ENCODE peak calls at places on chromosomes 1 and 21, in five cellular contexts. Q, J, U, L and M are unnamed samples.

GRCh38 chr1:168654198-168654910 is 74.7 kb downstream of the DPT start:
- DNase-seq in J (no peak), U (peak; percentile 60), Q (no peak), L (no peak), M (no peak)

GRCh38 chr1:32925360-32926142 is 24.4 kb upstream of the TMEM54 start:
- DNase-seq in U (no peak), J (peak; percentile 46), L (no peak), Q (no peak), M (no peak)

GRCh38 chr1:197093226-197093887 is 26.3 kb upstream of the F13B start:
- DNase-seq in U (peak; percentile 27), L (no peak), J (no peak), Q (no peak), M (no peak)

GRCh38 chr21:46154955-46155513 is 345 bp downstream of the FTCD start:
- DNase-seq in Q (no peak), L (no peak), J (no peak), U (no peak), M (peak; percentile 44)

GRCh38 chr1:248757784-248758195 is 2.2 kb upstream of the LYPD8 start:
- DNase-seq in J (no peak), Q (no peak), U (no peak), L (no peak), M (no peak)

GRCh38 chr1:241647658-241648057 is 4.4 kb upstream of the WDR64 start:
- DNase-seq in U (no peak), L (no peak), J (no peak), Q (no peak), M (no peak)

GRCh38 chr1:201501812-201502510 is 5.0 kb downstream of the CSRP1 start:
- DNase-seq in U (no peak), Q (no peak), L (no peak), J (no peak), M (no peak)

GRCh38 chr1:201946224-201946908 is at the start of gene LMOD1:
- DNase-seq in L (peak; percentile 69), J (peak; percentile 95), Q (peak; percentile 86), U (no peak), M (no peak)

GRCh38 chr1:85166343-85166742 is 34.5 kb downstream of the SYDE2 start:
- DNase-seq in L (no peak), Q (no peak), J (no peak), U (no peak), M (no peak)

GRCh38 chr1:116571215-116571919 is 541 bp upstream of the CD58 start:
- DNase-seq in L (no peak), U (no peak), J (no peak), Q (peak; percentile 81), M (no peak)

GRCh38 chr1:183247066-183247465 is 61.0 kb downstream of the LAMC2 start:
- DNase-seq in Q (no peak), J (no peak), U (no peak), L (no peak), M (no peak)

GRCh38 chr1:245260116-245260882 is 105.5 kb downstream of the KIF26B start:
- DNase-seq in J (no peak), U (no peak), L (no peak), Q (no peak), M (no peak)

GRCh38 chr21:42252267-42252666 is 33.3 kb downstream of the ABCG1 start:
- DNase-seq in Q (peak; percentile 67), U (no peak), J (no peak), L (no peak), M (no peak)

GRCh38 chr1:172637522-172637921 is 21.4 kb upstream of the FASLG start:
- DNase-seq in U (peak; percentile 52), Q (no peak), L (no peak), J (peak; percentile 87), M (no peak)

GRCh38 chr1:157105988-157106812 is 6.6 kb upstream of the ETV3L start:
- DNase-seq in U (peak; percentile 59), Q (no peak), L (no peak), J (peak; percentile 93), M (peak; percentile 97)

GRCh38 chr1:220300442-220301121 is 28.3 kb upstream of the RAB3GAP2 start:
- DNase-seq in Q (no peak), J (peak; percentile 93), L (no peak), U (peak; percentile 70), M (no peak)

GRCh38 chr1:167052389-167052788 is 37.8 kb downstream of the GPA33 start:
- DNase-seq in J (peak; percentile 16), L (no peak), Q (no peak), U (peak; percentile 16), M (no peak)

GRCh38 chr1:44543064-44543815 is 131.0 kb downstream of the TMEM53 start:
- DNase-seq in Q (no peak), L (peak; percentile 25), U (no peak), J (no peak), M (peak; percentile 47)

GRCh38 chr1:12047120-12047876 is 15.8 kb upstream of the TNFRSF8 start:
- DNase-seq in J (no peak), L (no peak), Q (no peak), U (no peak), M (no peak)

GRCh38 chr1:63742526-63742925 is 31.3 kb upstream of the ROR1 start:
- DNase-seq in U (no peak), L (no peak), J (no peak), Q (no peak), M (no peak)

GRCh38 chr1:213570487-213570886 is 417.3 kb upstream of the PROX1 start:
- DNase-seq in J (no peak), Q (no peak), L (no peak), U (no peak), M (no peak)

GRCh38 chr21:45642122-45642813 is 1.3 kb upstream of the PCBP3 start:
- DNase-seq in J (no peak), Q (peak; percentile 88), U (no peak), L (no peak), M (no peak)

GRCh38 chr1:53478186-53478585 is 19.0 kb downstream of the DMRTB1 start:
- DNase-seq in L (no peak), Q (no peak), U (no peak), J (no peak), M (no peak)

GRCh38 chr1:110645962-110646735 is 28.6 kb downstream of the KCNA3 start:
- DNase-seq in Q (no peak), U (peak; percentile 42), L (no peak), J (peak; percentile 90), M (no peak)

GRCh38 chr1:247456024-247456423 is 1.9 kb downstream of the OR2B11 start:
- DNase-seq in J (no peak), L (no peak), Q (no peak), U (no peak), M (no peak)

GRCh38 chr1:247453256-247453655 is 4.6 kb downstream of the OR2B11 start:
- DNase-seq in L (no peak), J (no peak), U (no peak), Q (no peak), M (no peak)

GRCh38 chr1:247452447-247453039 is 5.4 kb downstream of the OR2B11 start:
- DNase-seq in U (no peak), Q (no peak), J (no peak), L (no peak), M (no peak)

GRCh38 chr1:247451388-247452010 is 6.4 kb downstream of the OR2B11 start:
- DNase-seq in L (no peak), Q (no peak), J (no peak), U (no peak), M (no peak)

DNA sequence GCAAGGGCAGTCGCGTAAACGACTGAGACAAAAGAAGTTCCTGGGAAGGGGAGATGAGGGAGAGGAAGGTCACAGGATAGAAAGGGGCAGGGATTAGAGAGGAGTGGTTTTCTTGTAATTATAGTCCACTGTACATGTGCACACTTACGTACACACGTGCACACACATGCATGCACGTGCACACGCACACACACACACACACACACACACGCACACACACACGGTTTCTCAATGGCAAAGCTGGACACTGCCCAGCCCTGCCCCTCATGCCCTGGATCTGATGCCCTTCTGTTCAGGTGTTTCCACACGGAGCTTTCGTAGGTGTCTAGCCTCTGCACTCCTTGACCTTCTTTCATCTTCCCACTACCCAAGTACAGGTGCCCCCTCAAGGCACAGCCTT is 3.9 kb downstream of the OR2B11 start:
- DNase-seq in J (no peak), Q (no peak), L (no peak), U (no peak), M (no peak)
- TF ChIP-seq CTCF in J (no peak), Q (no peak), L (no peak), U (no peak), M (no peak)

GRCh38 chr1:27111771-27112573 is 43.0 kb downstream of the SLC9A1 start:
- DNase-seq in U (peak; percentile 97), Q (peak; percentile 93), L (no peak), J (peak; percentile 100), M (peak; percentile 98)
- TF ChIP-seq CTCF in U (no peak), Q (peak; percentile 47), L (no peak), J (peak; percentile 52), M (peak; percentile 61)

GRCh38 chr1:179954494-179955317 is at the start of gene CEP350:
- DNase-seq in U (peak; percentile 87), L (peak; percentile 95), J (peak; percentile 100), Q (peak; percentile 99), M (peak; percentile 97)
- TF ChIP-seq CTCF in U (no peak), L (no peak), J (no peak), Q (no peak), M (no peak)

GRCh38 chr1:218345673-218346390 is 696 bp downstream of the TGFB2 start:
- DNase-seq in U (peak; percentile 58), Q (peak; percentile 86), J (peak; percentile 87), L (peak; percentile 57), M (no peak)

GRCh38 chr1:218347713-218348627 is 2.8 kb downstream of the TGFB2 start:
- DNase-seq in U (peak; percentile 18), J (peak; percentile 27), L (no peak), Q (no peak), M (no peak)

GRCh38 chr1:218347316-218347712 is 2.2 kb downstream of the TGFB2 start:
- DNase-seq in Q (no peak), U (peak; percentile 11), J (no peak), L (no peak), M (no peak)

GRCh38 chr1:218346391-218347204 is 1.5 kb downstream of the TGFB2 start:
- DNase-seq in Q (no peak), U (peak; percentile 15), J (peak; percentile 54), L (no peak), M (no peak)

DNA sequence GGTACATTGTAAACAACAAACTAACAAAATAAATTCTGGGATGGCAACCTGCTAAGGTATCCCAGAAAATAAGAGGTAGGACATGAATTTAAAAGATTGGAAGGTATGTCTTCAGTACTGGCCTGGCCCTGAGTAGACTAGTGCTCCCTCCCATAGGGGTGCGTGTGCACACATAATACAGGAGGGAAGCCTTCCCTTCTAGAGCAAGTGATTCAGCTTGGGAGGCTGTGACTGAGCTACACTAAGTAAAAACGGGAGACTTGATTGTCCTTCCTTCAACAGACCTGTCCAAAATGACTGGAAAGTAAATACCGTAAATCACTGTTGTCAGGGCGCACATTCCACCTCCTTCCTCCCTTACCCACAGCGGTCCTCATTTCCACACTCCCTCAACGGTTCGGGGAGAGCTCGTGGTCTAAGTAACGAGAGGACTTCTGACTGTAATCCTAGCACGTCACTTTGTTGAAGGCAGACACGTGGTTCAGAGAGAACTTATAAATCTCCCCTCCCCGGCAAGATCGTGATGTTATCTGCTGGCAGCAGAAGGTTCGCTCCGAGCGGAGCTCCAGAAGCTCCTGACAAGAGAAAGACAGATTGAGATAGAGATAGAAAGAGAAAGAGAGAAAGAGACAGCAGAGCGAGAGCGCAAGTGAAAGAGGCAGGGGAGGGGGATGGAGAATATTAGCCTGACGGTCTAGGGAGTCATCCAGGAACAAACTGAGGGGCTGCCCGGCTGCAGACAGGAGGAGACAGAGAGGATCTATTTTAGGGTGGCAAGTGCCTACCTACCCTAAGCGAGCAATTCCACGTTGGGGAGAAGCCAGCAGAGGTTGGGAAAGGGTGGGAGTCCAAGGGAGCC is at the start of gene TGFB2:
- DNase-seq in U (peak; percentile 26), Q (no peak), J (peak; percentile 71), L (no peak), M (peak; percentile 69)
- TF ChIP-seq CTCF in U (no peak), Q (no peak), J (peak; percentile 12), L (no peak), M (no peak)

GRCh38 chr1:113652773-113653172 is 106.5 kb downstream of the PHTF1 start:
- DNase-seq in U (peak; percentile 82), Q (no peak), J (peak; percentile 21), L (no peak), M (no peak)
- TF ChIP-seq CTCF in U (no peak), Q (no peak), J (no peak), L (no peak), M (no peak)